ENCODE peak calls at places on chromosomes 13 and 19, in ten cellular contexts. One of them, this sample, is unnamed.

GRCh38 chr19:30135358-30135757 is 193.3 kb downstream of the URI1 start:
- DNase-seq in stimulated activated CD4-positive, alpha-beta T cell treated with anti-CD3 and anti-CD28 coated beads, Interleukin-1b, Interleukin-23, amount 100 ng/mL, for 4 hours: no peak
- DNase-seq in mesendoderm: no peak
- DNase-seq in Peyer's patch: no peak
- DNase-seq in central memory CD4-positive, alpha-beta T cell: no peak
- DNase-seq in stimulated activated naive CD8-positive, alpha-beta T cell treated with anti-CD3 and anti-CD28 coated beads, Interleukin-15, Interleukin-2, amounts not matched to agents 100 U/mL and 50 U/mL, for 24 hours: no peak
- DNase-seq in right lobe of liver: no peak
- DNase-seq in PC-9: no peak
- DNase-seq in AG09309: no peak
- DNase-seq in cardiac muscle cell: no peak
- DNase-seq in this sample: no peak

GRCh38 chr19:30406220-30406944 is 34.2 kb downstream of the ZNF536 start:
- DNase-seq in PC-9: no peak
- DNase-seq in stimulated activated naive CD8-positive, alpha-beta T cell treated with anti-CD3 and anti-CD28 coated beads, Interleukin-15, Interleukin-2, amounts not matched to agents 100 U/mL and 50 U/mL, for 24 hours: no peak
- DNase-seq in central memory CD4-positive, alpha-beta T cell: no peak
- DNase-seq in AG09309: no peak
- DNase-seq in mesendoderm: peak; percentile 44
- DNase-seq in stimulated activated CD4-positive, alpha-beta T cell treated with anti-CD3 and anti-CD28 coated beads, Interleukin-1b, Interleukin-23, amount 100 ng/mL, for 4 hours: no peak
- DNase-seq in cardiac muscle cell: peak; percentile 70
- DNase-seq in Peyer's patch: no peak
- DNase-seq in right lobe of liver: no peak
- DNase-seq in this sample: no peak

GRCh38 chr19:54190942-54191670 is at the start of gene TSEN34:
- DNase-seq in Peyer's patch: peak; percentile 90
- DNase-seq in PC-9: peak; percentile 93
- DNase-seq in stimulated activated naive CD8-positive, alpha-beta T cell treated with anti-CD3 and anti-CD28 coated beads, Interleukin-15, Interleukin-2, amounts not matched to agents 100 U/mL and 50 U/mL, for 24 hours: peak; percentile 90
- DNase-seq in AG09309: no peak
- DNase-seq in stimulated activated CD4-positive, alpha-beta T cell treated with anti-CD3 and anti-CD28 coated beads, Interleukin-1b, Interleukin-23, amount 100 ng/mL, for 4 hours: no peak
- DNase-seq in mesendoderm: peak; percentile 64
- DNase-seq in cardiac muscle cell: peak; percentile 93
- DNase-seq in right lobe of liver: peak; percentile 93
- DNase-seq in central memory CD4-positive, alpha-beta T cell: no peak
- DNase-seq in this sample: peak; percentile 76

GRCh38 chr13:44453881-44454280 is 80.3 kb downstream of the SERP2 start:
- DNase-seq in cardiac muscle cell: no peak
- DNase-seq in AG09309: no peak
- DNase-seq in stimulated activated naive CD8-positive, alpha-beta T cell treated with anti-CD3 and anti-CD28 coated beads, Interleukin-15, Interleukin-2, amounts not matched to agents 100 U/mL and 50 U/mL, for 24 hours: no peak
- DNase-seq in Peyer's patch: no peak
- DNase-seq in right lobe of liver: no peak
- DNase-seq in mesendoderm: no peak
- DNase-seq in stimulated activated CD4-positive, alpha-beta T cell treated with anti-CD3 and anti-CD28 coated beads, Interleukin-1b, Interleukin-23, amount 100 ng/mL, for 4 hours: no peak
- DNase-seq in central memory CD4-positive, alpha-beta T cell: no peak
- DNase-seq in PC-9: no peak
- DNase-seq in this sample: no peak

GRCh38 chr19:1956868-1957492 is 16.0 kb downstream of the CSNK1G2 start:
- DNase-seq in stimulated activated CD4-positive, alpha-beta T cell treated with anti-CD3 and anti-CD28 coated beads, Interleukin-1b, Interleukin-23, amount 100 ng/mL, for 4 hours: no peak
- DNase-seq in cardiac muscle cell: no peak
- DNase-seq in central memory CD4-positive, alpha-beta T cell: no peak
- DNase-seq in PC-9: no peak
- DNase-seq in stimulated activated naive CD8-positive, alpha-beta T cell treated with anti-CD3 and anti-CD28 coated beads, Interleukin-15, Interleukin-2, amounts not matched to agents 100 U/mL and 50 U/mL, for 24 hours: no peak
- DNase-seq in AG09309: no peak
- DNase-seq in right lobe of liver: no peak
- DNase-seq in Peyer's patch: no peak
- DNase-seq in mesendoderm: peak; percentile 37
- DNase-seq in this sample: no peak

GRCh38 chr19:58059681-58060080 is 599 bp downstream of the ZNF135 start:
- DNase-seq in PC-9: no peak
- DNase-seq in stimulated activated CD4-positive, alpha-beta T cell treated with anti-CD3 and anti-CD28 coated beads, Interleukin-1b, Interleukin-23, amount 100 ng/mL, for 4 hours: no peak
- DNase-seq in cardiac muscle cell: no peak
- DNase-seq in AG09309: no peak
- DNase-seq in stimulated activated naive CD8-positive, alpha-beta T cell treated with anti-CD3 and anti-CD28 coated beads, Interleukin-15, Interleukin-2, amounts not matched to agents 100 U/mL and 50 U/mL, for 24 hours: no peak
- DNase-seq in mesendoderm: no peak
- DNase-seq in central memory CD4-positive, alpha-beta T cell: no peak
- DNase-seq in Peyer's patch: no peak
- DNase-seq in right lobe of liver: no peak
- DNase-seq in this sample: no peak

GRCh38 chr13:88648598-88649373 is 977.6 kb downstream of the SLITRK5 start:
- DNase-seq in cardiac muscle cell: no peak
- DNase-seq in right lobe of liver: no peak
- DNase-seq in AG09309: no peak
- DNase-seq in mesendoderm: no peak
- DNase-seq in PC-9: no peak
- DNase-seq in central memory CD4-positive, alpha-beta T cell: no peak
- DNase-seq in Peyer's patch: no peak
- DNase-seq in stimulated activated CD4-positive, alpha-beta T cell treated with anti-CD3 and anti-CD28 coated beads, Interleukin-1b, Interleukin-23, amount 100 ng/mL, for 4 hours: no peak
- DNase-seq in stimulated activated naive CD8-positive, alpha-beta T cell treated with anti-CD3 and anti-CD28 coated beads, Interleukin-15, Interleukin-2, amounts not matched to agents 100 U/mL and 50 U/mL, for 24 hours: no peak
- DNase-seq in this sample: no peak

GRCh38 chr13:94433055-94433947 is 46.2 kb downstream of the DCT start:
- DNase-seq in right lobe of liver: no peak
- DNase-seq in stimulated activated CD4-positive, alpha-beta T cell treated with anti-CD3 and anti-CD28 coated beads, Interleukin-1b, Interleukin-23, amount 100 ng/mL, for 4 hours: no peak
- DNase-seq in AG09309: no peak
- DNase-seq in cardiac muscle cell: peak; percentile 86
- DNase-seq in Peyer's patch: no peak
- DNase-seq in mesendoderm: peak; percentile 89
- DNase-seq in central memory CD4-positive, alpha-beta T cell: no peak
- DNase-seq in stimulated activated naive CD8-positive, alpha-beta T cell treated with anti-CD3 and anti-CD28 coated beads, Interleukin-15, Interleukin-2, amounts not matched to agents 100 U/mL and 50 U/mL, for 24 hours: peak; percentile 33
- DNase-seq in PC-9: no peak
- DNase-seq in this sample: no peak

GRCh38 chr13:34000955-34001354 is 183.0 kb downstream of the RFC3 start:
- DNase-seq in PC-9: no peak
- DNase-seq in central memory CD4-positive, alpha-beta T cell: no peak
- DNase-seq in AG09309: no peak
- DNase-seq in stimulated activated CD4-positive, alpha-beta T cell treated with anti-CD3 and anti-CD28 coated beads, Interleukin-1b, Interleukin-23, amount 100 ng/mL, for 4 hours: no peak
- DNase-seq in stimulated activated naive CD8-positive, alpha-beta T cell treated with anti-CD3 and anti-CD28 coated beads, Interleukin-15, Interleukin-2, amounts not matched to agents 100 U/mL and 50 U/mL, for 24 hours: no peak
- DNase-seq in Peyer's patch: no peak
- DNase-seq in cardiac muscle cell: no peak
- DNase-seq in right lobe of liver: no peak
- DNase-seq in mesendoderm: no peak
- DNase-seq in this sample: no peak

GRCh38 chr13:72023895-72024294 is 156.9 kb upstream of the DACH1 start:
- DNase-seq in stimulated activated naive CD8-positive, alpha-beta T cell treated with anti-CD3 and anti-CD28 coated beads, Interleukin-15, Interleukin-2, amounts not matched to agents 100 U/mL and 50 U/mL, for 24 hours: no peak
- DNase-seq in Peyer's patch: no peak
- DNase-seq in mesendoderm: no peak
- DNase-seq in right lobe of liver: no peak
- DNase-seq in central memory CD4-positive, alpha-beta T cell: no peak
- DNase-seq in cardiac muscle cell: no peak
- DNase-seq in stimulated activated CD4-positive, alpha-beta T cell treated with anti-CD3 and anti-CD28 coated beads, Interleukin-1b, Interleukin-23, amount 100 ng/mL, for 4 hours: no peak
- DNase-seq in AG09309: no peak
- DNase-seq in PC-9: no peak
- DNase-seq in this sample: no peak

GRCh38 chr13:63855457-63856118 is 2439.9 kb upstream of the PCDH20 start:
- DNase-seq in PC-9: no peak
- DNase-seq in right lobe of liver: no peak
- DNase-seq in Peyer's patch: no peak
- DNase-seq in mesendoderm: peak; percentile 59
- DNase-seq in stimulated activated CD4-positive, alpha-beta T cell treated with anti-CD3 and anti-CD28 coated beads, Interleukin-1b, Interleukin-23, amount 100 ng/mL, for 4 hours: no peak
- DNase-seq in central memory CD4-positive, alpha-beta T cell: no peak
- DNase-seq in cardiac muscle cell: peak; percentile 3
- DNase-seq in stimulated activated naive CD8-positive, alpha-beta T cell treated with anti-CD3 and anti-CD28 coated beads, Interleukin-15, Interleukin-2, amounts not matched to agents 100 U/mL and 50 U/mL, for 24 hours: no peak
- DNase-seq in AG09309: no peak
- DNase-seq in this sample: no peak

GRCh38 chr13:84366484-84366883 is 484.2 kb upstream of the SLITRK1 start:
- DNase-seq in AG09309: no peak
- DNase-seq in stimulated activated naive CD8-positive, alpha-beta T cell treated with anti-CD3 and anti-CD28 coated beads, Interleukin-15, Interleukin-2, amounts not matched to agents 100 U/mL and 50 U/mL, for 24 hours: no peak
- DNase-seq in Peyer's patch: no peak
- DNase-seq in mesendoderm: no peak
- DNase-seq in stimulated activated CD4-positive, alpha-beta T cell treated with anti-CD3 and anti-CD28 coated beads, Interleukin-1b, Interleukin-23, amount 100 ng/mL, for 4 hours: no peak
- DNase-seq in right lobe of liver: no peak
- DNase-seq in central memory CD4-positive, alpha-beta T cell: no peak
- DNase-seq in PC-9: no peak
- DNase-seq in cardiac muscle cell: no peak
- DNase-seq in this sample: no peak

GRCh38 chr19:18879579-18880373 is 16.2 kb downstream of the CERS1 start:
- DNase-seq in central memory CD4-positive, alpha-beta T cell: no peak
- DNase-seq in stimulated activated CD4-positive, alpha-beta T cell treated with anti-CD3 and anti-CD28 coated beads, Interleukin-1b, Interleukin-23, amount 100 ng/mL, for 4 hours: no peak
- DNase-seq in PC-9: peak; percentile 33
- DNase-seq in cardiac muscle cell: no peak
- DNase-seq in mesendoderm: peak; percentile 72
- DNase-seq in AG09309: no peak
- DNase-seq in stimulated activated naive CD8-positive, alpha-beta T cell treated with anti-CD3 and anti-CD28 coated beads, Interleukin-15, Interleukin-2, amounts not matched to agents 100 U/mL and 50 U/mL, for 24 hours: peak; percentile 47
- DNase-seq in right lobe of liver: no peak
- DNase-seq in Peyer's patch: no peak
- DNase-seq in this sample: no peak

GRCh38 chr19:39448271-39448670 is 2.9 kb downstream of the SUPT5H start:
- DNase-seq in stimulated activated naive CD8-positive, alpha-beta T cell treated with anti-CD3 and anti-CD28 coated beads, Interleukin-15, Interleukin-2, amounts not matched to agents 100 U/mL and 50 U/mL, for 24 hours: peak; percentile 63
- DNase-seq in central memory CD4-positive, alpha-beta T cell: no peak
- DNase-seq in Peyer's patch: peak; percentile 77
- DNase-seq in PC-9: peak; percentile 39
- DNase-seq in AG09309: no peak
- DNase-seq in stimulated activated CD4-positive, alpha-beta T cell treated with anti-CD3 and anti-CD28 coated beads, Interleukin-1b, Interleukin-23, amount 100 ng/mL, for 4 hours: no peak
- DNase-seq in right lobe of liver: no peak
- DNase-seq in cardiac muscle cell: no peak
- DNase-seq in mesendoderm: no peak
- DNase-seq in this sample: no peak

GRCh38 chr13:32594339-32594738 is 8.1 kb downstream of the PDS5B start:
- DNase-seq in mesendoderm: no peak
- DNase-seq in PC-9: no peak
- DNase-seq in stimulated activated CD4-positive, alpha-beta T cell treated with anti-CD3 and anti-CD28 coated beads, Interleukin-1b, Interleukin-23, amount 100 ng/mL, for 4 hours: no peak
- DNase-seq in Peyer's patch: no peak
- DNase-seq in AG09309: no peak
- DNase-seq in stimulated activated naive CD8-positive, alpha-beta T cell treated with anti-CD3 and anti-CD28 coated beads, Interleukin-15, Interleukin-2, amounts not matched to agents 100 U/mL and 50 U/mL, for 24 hours: no peak
- DNase-seq in cardiac muscle cell: no peak
- DNase-seq in central memory CD4-positive, alpha-beta T cell: no peak
- DNase-seq in right lobe of liver: no peak
- DNase-seq in this sample: no peak

GRCh38 chr19:33641261-33641660 is 19.5 kb downstream of the CHST8 start:
- DNase-seq in Peyer's patch: no peak
- DNase-seq in mesendoderm: no peak
- DNase-seq in right lobe of liver: no peak
- DNase-seq in PC-9: no peak
- DNase-seq in stimulated activated CD4-positive, alpha-beta T cell treated with anti-CD3 and anti-CD28 coated beads, Interleukin-1b, Interleukin-23, amount 100 ng/mL, for 4 hours: no peak
- DNase-seq in cardiac muscle cell: no peak
- DNase-seq in stimulated activated naive CD8-positive, alpha-beta T cell treated with anti-CD3 and anti-CD28 coated beads, Interleukin-15, Interleukin-2, amounts not matched to agents 100 U/mL and 50 U/mL, for 24 hours: no peak
- DNase-seq in central memory CD4-positive, alpha-beta T cell: no peak
- DNase-seq in AG09309: no peak
- DNase-seq in this sample: no peak

GRCh38 chr13:105918842-105919741 is 616.4 kb downstream of the EFNB2 start:
- DNase-seq in central memory CD4-positive, alpha-beta T cell: no peak
- DNase-seq in AG09309: no peak
- DNase-seq in right lobe of liver: no peak
- DNase-seq in stimulated activated CD4-positive, alpha-beta T cell treated with anti-CD3 and anti-CD28 coated beads, Interleukin-1b, Interleukin-23, amount 100 ng/mL, for 4 hours: no peak
- DNase-seq in stimulated activated naive CD8-positive, alpha-beta T cell treated with anti-CD3 and anti-CD28 coated beads, Interleukin-15, Interleukin-2, amounts not matched to agents 100 U/mL and 50 U/mL, for 24 hours: no peak
- DNase-seq in mesendoderm: peak; percentile 90
- DNase-seq in cardiac muscle cell: no peak
- DNase-seq in PC-9: peak; percentile 79
- DNase-seq in Peyer's patch: no peak
- DNase-seq in this sample: no peak

GRCh38 chr19:9906475-9907087 is 29.7 kb downstream of the OLFM2 start:
- DNase-seq in PC-9: no peak
- DNase-seq in AG09309: no peak
- DNase-seq in mesendoderm: peak; percentile 39
- DNase-seq in right lobe of liver: no peak
- DNase-seq in central memory CD4-positive, alpha-beta T cell: no peak
- DNase-seq in stimulated activated CD4-positive, alpha-beta T cell treated with anti-CD3 and anti-CD28 coated beads, Interleukin-1b, Interleukin-23, amount 100 ng/mL, for 4 hours: no peak
- DNase-seq in cardiac muscle cell: no peak
- DNase-seq in Peyer's patch: no peak
- DNase-seq in stimulated activated naive CD8-positive, alpha-beta T cell treated with anti-CD3 and anti-CD28 coated beads, Interleukin-15, Interleukin-2, amounts not matched to agents 100 U/mL and 50 U/mL, for 24 hours: no peak
- DNase-seq in this sample: no peak

GRCh38 chr13:21328201-21328600 is 130.9 kb downstream of the ZDHHC20 start:
- DNase-seq in Peyer's patch: no peak
- DNase-seq in mesendoderm: peak; percentile 77
- DNase-seq in right lobe of liver: no peak
- DNase-seq in stimulated activated CD4-positive, alpha-beta T cell treated with anti-CD3 and anti-CD28 coated beads, Interleukin-1b, Interleukin-23, amount 100 ng/mL, for 4 hours: no peak
- DNase-seq in AG09309: no peak
- DNase-seq in stimulated activated naive CD8-positive, alpha-beta T cell treated with anti-CD3 and anti-CD28 coated beads, Interleukin-15, Interleukin-2, amounts not matched to agents 100 U/mL and 50 U/mL, for 24 hours: no peak
- DNase-seq in PC-9: no peak
- DNase-seq in central memory CD4-positive, alpha-beta T cell: no peak
- DNase-seq in cardiac muscle cell: peak; percentile 35
- DNase-seq in this sample: no peak

GRCh38 chr19:30362156-30362754 is 9.9 kb upstream of the ZNF536 start:
- DNase-seq in stimulated activated CD4-positive, alpha-beta T cell treated with anti-CD3 and anti-CD28 coated beads, Interleukin-1b, Interleukin-23, amount 100 ng/mL, for 4 hours: no peak
- DNase-seq in cardiac muscle cell: no peak
- DNase-seq in Peyer's patch: no peak
- DNase-seq in central memory CD4-positive, alpha-beta T cell: no peak
- DNase-seq in PC-9: no peak
- DNase-seq in right lobe of liver: no peak
- DNase-seq in AG09309: no peak
- DNase-seq in stimulated activated naive CD8-positive, alpha-beta T cell treated with anti-CD3 and anti-CD28 coated beads, Interleukin-15, Interleukin-2, amounts not matched to agents 100 U/mL and 50 U/mL, for 24 hours: no peak
- DNase-seq in mesendoderm: peak; percentile 31
- DNase-seq in this sample: no peak

GRCh38 chr19:28242317-28242927 is 970.5 kb downstream of the UQCRFS1 start:
- DNase-seq in cardiac muscle cell: peak; percentile 62
- DNase-seq in mesendoderm: peak; percentile 73
- DNase-seq in stimulated activated naive CD8-positive, alpha-beta T cell treated with anti-CD3 and anti-CD28 coated beads, Interleukin-15, Interleukin-2, amounts not matched to agents 100 U/mL and 50 U/mL, for 24 hours: peak; percentile 23
- DNase-seq in right lobe of liver: no peak
- DNase-seq in PC-9: peak; percentile 2
- DNase-seq in Peyer's patch: no peak
- DNase-seq in AG09309: no peak
- DNase-seq in stimulated activated CD4-positive, alpha-beta T cell treated with anti-CD3 and anti-CD28 coated beads, Interleukin-1b, Interleukin-23, amount 100 ng/mL, for 4 hours: no peak
- DNase-seq in central memory CD4-positive, alpha-beta T cell: no peak
- DNase-seq in this sample: no peak

GRCh38 chr19:40553885-40554857 is 22.5 kb upstream of the SHKBP1 start:
- DNase-seq in AG09309: no peak
- DNase-seq in stimulated activated CD4-positive, alpha-beta T cell treated with anti-CD3 and anti-CD28 coated beads, Interleukin-1b, Interleukin-23, amount 100 ng/mL, for 4 hours: no peak
- DNase-seq in stimulated activated naive CD8-positive, alpha-beta T cell treated with anti-CD3 and anti-CD28 coated beads, Interleukin-15, Interleukin-2, amounts not matched to agents 100 U/mL and 50 U/mL, for 24 hours: no peak
- DNase-seq in PC-9: no peak
- DNase-seq in Peyer's patch: no peak
- DNase-seq in mesendoderm: peak; percentile 61
- DNase-seq in central memory CD4-positive, alpha-beta T cell: no peak
- DNase-seq in cardiac muscle cell: no peak
- DNase-seq in right lobe of liver: no peak
- DNase-seq in this sample: no peak

GRCh38 chr19:15264061-15264932 is 32.0 kb upstream of the EPHX3 start:
- DNase-seq in stimulated activated naive CD8-positive, alpha-beta T cell treated with anti-CD3 and anti-CD28 coated beads, Interleukin-15, Interleukin-2, amounts not matched to agents 100 U/mL and 50 U/mL, for 24 hours: peak; percentile 80
- DNase-seq in PC-9: peak; percentile 50
- DNase-seq in Peyer's patch: peak; percentile 74
- DNase-seq in right lobe of liver: peak; percentile 70
- DNase-seq in mesendoderm: peak; percentile 89
- DNase-seq in cardiac muscle cell: peak; percentile 86
- DNase-seq in stimulated activated CD4-positive, alpha-beta T cell treated with anti-CD3 and anti-CD28 coated beads, Interleukin-1b, Interleukin-23, amount 100 ng/mL, for 4 hours: peak; percentile 66
- DNase-seq in central memory CD4-positive, alpha-beta T cell: peak; percentile 52
- DNase-seq in AG09309: no peak
- DNase-seq in this sample: peak; percentile 68

GRCh38 chr19:13729859-13730258 is 34.5 kb upstream of the MRI1 start:
- DNase-seq in PC-9: no peak
- DNase-seq in stimulated activated naive CD8-positive, alpha-beta T cell treated with anti-CD3 and anti-CD28 coated beads, Interleukin-15, Interleukin-2, amounts not matched to agents 100 U/mL and 50 U/mL, for 24 hours: no peak
- DNase-seq in mesendoderm: no peak
- DNase-seq in AG09309: no peak
- DNase-seq in central memory CD4-positive, alpha-beta T cell: no peak
- DNase-seq in cardiac muscle cell: no peak
- DNase-seq in stimulated activated CD4-positive, alpha-beta T cell treated with anti-CD3 and anti-CD28 coated beads, Interleukin-1b, Interleukin-23, amount 100 ng/mL, for 4 hours: no peak
- DNase-seq in Peyer's patch: no peak
- DNase-seq in right lobe of liver: no peak
- DNase-seq in this sample: no peak

GRCh38 chr13:22235285-22235949 is 564.5 kb downstream of the FGF9 start:
- DNase-seq in right lobe of liver: no peak
- DNase-seq in stimulated activated CD4-positive, alpha-beta T cell treated with anti-CD3 and anti-CD28 coated beads, Interleukin-1b, Interleukin-23, amount 100 ng/mL, for 4 hours: no peak
- DNase-seq in central memory CD4-positive, alpha-beta T cell: no peak
- DNase-seq in stimulated activated naive CD8-positive, alpha-beta T cell treated with anti-CD3 and anti-CD28 coated beads, Interleukin-15, Interleukin-2, amounts not matched to agents 100 U/mL and 50 U/mL, for 24 hours: peak; percentile 19
- DNase-seq in mesendoderm: peak; percentile 87
- DNase-seq in cardiac muscle cell: peak; percentile 21
- DNase-seq in AG09309: no peak
- DNase-seq in PC-9: no peak
- DNase-seq in Peyer's patch: no peak
- DNase-seq in this sample: no peak

GRCh38 chr13:33262069-33262487 is 23.5 kb downstream of the STARD13 start:
- DNase-seq in central memory CD4-positive, alpha-beta T cell: no peak
- DNase-seq in cardiac muscle cell: no peak
- DNase-seq in stimulated activated naive CD8-positive, alpha-beta T cell treated with anti-CD3 and anti-CD28 coated beads, Interleukin-15, Interleukin-2, amounts not matched to agents 100 U/mL and 50 U/mL, for 24 hours: no peak
- DNase-seq in PC-9: peak; percentile 57
- DNase-seq in Peyer's patch: no peak
- DNase-seq in right lobe of liver: no peak
- DNase-seq in AG09309: no peak
- DNase-seq in mesendoderm: peak; percentile 83
- DNase-seq in stimulated activated CD4-positive, alpha-beta T cell treated with anti-CD3 and anti-CD28 coated beads, Interleukin-1b, Interleukin-23, amount 100 ng/mL, for 4 hours: no peak
- DNase-seq in this sample: no peak

GRCh38 chr19:56917998-56918397 is 77.5 kb upstream of the PEG3 start:
- DNase-seq in AG09309: no peak
- DNase-seq in cardiac muscle cell: no peak
- DNase-seq in mesendoderm: no peak
- DNase-seq in central memory CD4-positive, alpha-beta T cell: no peak
- DNase-seq in Peyer's patch: no peak
- DNase-seq in right lobe of liver: no peak
- DNase-seq in PC-9: no peak
- DNase-seq in stimulated activated CD4-positive, alpha-beta T cell treated with anti-CD3 and anti-CD28 coated beads, Interleukin-1b, Interleukin-23, amount 100 ng/mL, for 4 hours: no peak
- DNase-seq in stimulated activated naive CD8-positive, alpha-beta T cell treated with anti-CD3 and anti-CD28 coated beads, Interleukin-15, Interleukin-2, amounts not matched to agents 100 U/mL and 50 U/mL, for 24 hours: no peak
- DNase-seq in this sample: no peak

GRCh38 chr13:40993119-40993518 is 26.0 kb downstream of the ELF1 start:
- DNase-seq in Peyer's patch: no peak
- DNase-seq in cardiac muscle cell: no peak
- DNase-seq in central memory CD4-positive, alpha-beta T cell: no peak
- DNase-seq in mesendoderm: peak; percentile 71
- DNase-seq in stimulated activated naive CD8-positive, alpha-beta T cell treated with anti-CD3 and anti-CD28 coated beads, Interleukin-15, Interleukin-2, amounts not matched to agents 100 U/mL and 50 U/mL, for 24 hours: no peak
- DNase-seq in AG09309: no peak
- DNase-seq in right lobe of liver: no peak
- DNase-seq in PC-9: no peak
- DNase-seq in stimulated activated CD4-positive, alpha-beta T cell treated with anti-CD3 and anti-CD28 coated beads, Interleukin-1b, Interleukin-23, amount 100 ng/mL, for 4 hours: no peak
- DNase-seq in this sample: no peak